ENCODE peak calls at places on chromosomes 7 and 10, in seven cellular contexts. One of them, this sample, is unnamed.

GRCh38 chr7:153886121-153886505 is 166.1 kb upstream of the DPP6 start:
- DNase-seq in HCT116: no peak
- DNase-seq in ovary: no peak
- DNase-seq in breast epithelium: no peak
- DNase-seq in esophagus squamous epithelium: no peak
- DNase-seq in testis: peak
- DNase-seq in suprapubic skin: no peak
- DNase-seq in this sample: no peak

GRCh38 chr10:44281089-44281613 is 103.7 kb downstream of the CXCL12 start:
- DNase-seq in HCT116: no peak
- DNase-seq in ovary: no peak
- DNase-seq in breast epithelium: no peak
- DNase-seq in esophagus squamous epithelium: no peak
- DNase-seq in testis: no peak
- DNase-seq in suprapubic skin: no peak
- DNase-seq in this sample: peak

GRCh38 chr7:40827217-40828085 is 692.6 kb downstream of the SUGCT start:
- DNase-seq in HCT116: no peak
- DNase-seq in ovary: no peak
- DNase-seq in breast epithelium: no peak
- DNase-seq in esophagus squamous epithelium: no peak
- DNase-seq in testis: peak
- DNase-seq in suprapubic skin: no peak
- DNase-seq in this sample: no peak

GRCh38 chr10:34112431-34112830 is 702.7 kb downstream of the PARD3 start:
- DNase-seq in HCT116: no peak
- DNase-seq in ovary: no peak
- DNase-seq in breast epithelium: no peak
- DNase-seq in esophagus squamous epithelium: no peak
- DNase-seq in testis: no peak
- DNase-seq in suprapubic skin: no peak
- DNase-seq in this sample: no peak

GRCh38 chr10:50624866-50625491 is 1.2 kb upstream of the SGMS1 start:
- DNase-seq in HCT116: peak
- DNase-seq in ovary: no peak
- DNase-seq in breast epithelium: peak
- DNase-seq in esophagus squamous epithelium: peak
- DNase-seq in testis: peak
- DNase-seq in suprapubic skin: peak
- DNase-seq in this sample: peak

GRCh38 chr7:150520145-150520544 is 5.5 kb downstream of the GIMAP7 start:
- DNase-seq in HCT116: no peak
- DNase-seq in ovary: no peak
- DNase-seq in breast epithelium: no peak
- DNase-seq in esophagus squamous epithelium: no peak
- DNase-seq in testis: no peak
- DNase-seq in suprapubic skin: no peak
- DNase-seq in this sample: no peak

GRCh38 chr7:22666732-22667131 is 60.3 kb upstream of the IL6 start:
- DNase-seq in HCT116: no peak
- DNase-seq in ovary: no peak
- DNase-seq in breast epithelium: no peak
- DNase-seq in esophagus squamous epithelium: no peak
- DNase-seq in testis: no peak
- DNase-seq in suprapubic skin: no peak
- DNase-seq in this sample: no peak

GRCh38 chr10:47264797-47265281 is 35.2 kb upstream of the GDF10 start:
- DNase-seq in HCT116: no peak
- DNase-seq in ovary: no peak
- DNase-seq in breast epithelium: no peak
- DNase-seq in esophagus squamous epithelium: no peak
- DNase-seq in testis: no peak
- DNase-seq in suprapubic skin: no peak
- DNase-seq in this sample: no peak

GRCh38 chr10:44946201-44946600 is 13.4 kb upstream of the RASSF4 start:
- DNase-seq in HCT116: no peak
- DNase-seq in ovary: no peak
- DNase-seq in breast epithelium: no peak
- DNase-seq in esophagus squamous epithelium: no peak
- DNase-seq in testis: no peak
- DNase-seq in suprapubic skin: peak
- DNase-seq in this sample: no peak

GRCh38 chr7:129569811-129570215 is 41.7 kb upstream of the NRF1 start:
- DNase-seq in HCT116: peak
- DNase-seq in ovary: no peak
- DNase-seq in breast epithelium: no peak
- DNase-seq in esophagus squamous epithelium: no peak
- DNase-seq in testis: no peak
- DNase-seq in suprapubic skin: no peak
- DNase-seq in this sample: no peak

GRCh38 chr7:1709281-1709680 is 39.2 kb downstream of the ELFN1 start:
- DNase-seq in HCT116: no peak
- DNase-seq in ovary: no peak
- DNase-seq in breast epithelium: no peak
- DNase-seq in esophagus squamous epithelium: no peak
- DNase-seq in testis: no peak
- DNase-seq in suprapubic skin: no peak
- DNase-seq in this sample: no peak

GRCh38 chr7:16587785-16588184 is 57.8 kb downstream of the ANKMY2 start:
- DNase-seq in HCT116: no peak
- DNase-seq in ovary: no peak
- DNase-seq in breast epithelium: no peak
- DNase-seq in esophagus squamous epithelium: no peak
- DNase-seq in testis: no peak
- DNase-seq in suprapubic skin: no peak
- DNase-seq in this sample: no peak

GRCh38 chr10:102998508-102998907 is 80.4 kb downstream of the CNNM2 start:
- DNase-seq in HCT116: no peak
- DNase-seq in ovary: no peak
- DNase-seq in breast epithelium: no peak
- DNase-seq in esophagus squamous epithelium: no peak
- DNase-seq in testis: no peak
- DNase-seq in suprapubic skin: no peak
- DNase-seq in this sample: no peak

GRCh38 chr7:50584793-50585399 is 19.7 kb upstream of the DDC start:
- DNase-seq in HCT116: no peak
- DNase-seq in ovary: no peak
- DNase-seq in breast epithelium: no peak
- DNase-seq in esophagus squamous epithelium: no peak
- DNase-seq in testis: no peak
- DNase-seq in suprapubic skin: no peak
- DNase-seq in this sample: no peak

GRCh38 chr10:63542835-63543575 is 21.8 kb downstream of the REEP3 start:
- DNase-seq in HCT116: peak
- DNase-seq in ovary: no peak
- DNase-seq in breast epithelium: no peak
- DNase-seq in esophagus squamous epithelium: no peak
- DNase-seq in testis: no peak
- DNase-seq in suprapubic skin: no peak
- DNase-seq in this sample: no peak

DNA sequence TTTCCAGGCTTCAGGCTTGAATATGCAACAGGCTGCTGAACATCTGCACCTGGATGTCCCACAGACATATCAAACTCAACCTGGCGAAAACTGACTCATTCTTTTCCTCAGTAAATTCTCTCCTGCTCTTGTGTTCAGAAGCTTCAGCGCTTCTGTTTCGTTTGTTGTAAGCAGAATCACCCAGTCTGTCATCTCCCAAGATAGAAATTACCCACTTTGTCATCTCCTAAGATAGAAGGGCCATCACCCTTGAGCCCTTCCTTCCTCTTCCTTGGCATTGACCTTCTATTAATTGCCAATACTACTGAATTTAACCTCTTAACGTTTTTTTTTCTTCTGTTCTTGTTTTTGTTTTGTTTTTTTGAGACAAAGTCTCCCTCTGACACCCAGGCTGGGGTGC is 59.7 kb downstream of the CPED1 start:
- DNase-seq in HCT116: no peak
- DNase-seq in ovary: no peak
- DNase-seq in breast epithelium: no peak
- DNase-seq in esophagus squamous epithelium: no peak
- DNase-seq in testis: no peak
- DNase-seq in suprapubic skin: no peak
- DNase-seq in this sample: no peak
- H3K27ac ChIP-seq in HCT116: no peak
- H3K27ac ChIP-seq in ovary: no peak
- H3K27ac ChIP-seq in breast epithelium: no peak
- H3K27ac ChIP-seq in esophagus squamous epithelium: no peak
- H3K27ac ChIP-seq in testis: no peak
- H3K27ac ChIP-seq in suprapubic skin: no peak
- H3K27ac ChIP-seq in this sample: no peak

GRCh38 chr7:152463714-152464311 is 28.0 kb upstream of the KMT2C start:
- DNase-seq in HCT116: peak
- DNase-seq in ovary: peak
- DNase-seq in breast epithelium: peak
- DNase-seq in esophagus squamous epithelium: peak
- DNase-seq in testis: peak
- DNase-seq in suprapubic skin: peak
- DNase-seq in this sample: peak

GRCh38 chr7:152465118-152465387 is 29.2 kb upstream of the KMT2C start:
- DNase-seq in HCT116: no peak
- DNase-seq in ovary: no peak
- DNase-seq in breast epithelium: no peak
- DNase-seq in esophagus squamous epithelium: no peak
- DNase-seq in testis: no peak
- DNase-seq in suprapubic skin: no peak
- DNase-seq in this sample: no peak

GRCh38 chr7:152459724-152460251 is 24.0 kb upstream of the KMT2C start:
- DNase-seq in HCT116: no peak
- DNase-seq in ovary: peak
- DNase-seq in breast epithelium: no peak
- DNase-seq in esophagus squamous epithelium: no peak
- DNase-seq in testis: peak
- DNase-seq in suprapubic skin: no peak
- DNase-seq in this sample: no peak

GRCh38 chr7:152464312-152465117 is 28.7 kb upstream of the KMT2C start:
- DNase-seq in HCT116: peak
- DNase-seq in ovary: peak
- DNase-seq in breast epithelium: peak
- DNase-seq in esophagus squamous epithelium: no peak
- DNase-seq in testis: peak
- DNase-seq in suprapubic skin: peak
- DNase-seq in this sample: peak

DNA sequence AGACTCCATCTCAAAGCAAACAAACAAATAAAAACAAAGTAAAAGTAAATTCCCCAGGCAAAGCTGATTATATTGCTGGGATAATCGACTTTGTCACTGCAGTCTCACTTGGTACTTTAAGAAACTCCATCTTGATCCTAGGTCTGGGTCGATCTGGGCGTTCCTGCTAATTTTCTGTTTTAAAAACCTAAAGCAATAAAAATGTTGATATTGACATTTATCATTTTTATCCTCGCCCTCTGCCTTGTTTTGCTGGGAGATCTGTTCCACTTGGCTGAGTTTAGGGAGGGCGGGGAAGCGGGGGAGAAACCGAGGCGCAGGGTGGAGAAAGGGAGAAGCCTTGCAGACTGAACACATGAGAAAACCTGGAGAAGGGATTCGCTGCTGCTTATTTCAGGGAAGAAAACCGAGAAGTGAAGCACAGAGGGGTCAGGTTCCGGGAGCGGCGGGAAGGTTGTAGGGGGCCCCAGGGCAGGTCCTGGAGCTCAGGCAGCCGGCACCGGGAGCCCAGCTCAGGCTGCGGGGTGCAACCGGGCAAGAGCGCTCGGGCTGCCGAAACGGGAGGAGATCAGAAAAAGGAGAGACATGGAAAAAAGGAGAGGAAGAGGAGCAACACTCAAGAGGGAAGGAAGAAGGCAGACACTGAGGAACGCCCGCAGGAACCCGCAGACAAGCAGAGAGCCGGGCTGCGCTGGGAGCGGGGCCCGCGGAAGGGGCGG is 27.4 kb upstream of the KMT2C start:
- DNase-seq in HCT116: no peak
- DNase-seq in ovary: no peak
- DNase-seq in breast epithelium: peak
- DNase-seq in esophagus squamous epithelium: no peak
- DNase-seq in testis: peak
- DNase-seq in suprapubic skin: no peak
- DNase-seq in this sample: no peak
- TF ChIP-seq POLR2A in HCT116: no peak
- TF ChIP-seq POLR2A in ovary: peak
- TF ChIP-seq POLR2A in breast epithelium: no peak
- TF ChIP-seq POLR2A in esophagus squamous epithelium: peak
- TF ChIP-seq POLR2A in testis: peak
- TF ChIP-seq POLR2A in suprapubic skin: no peak
- TF ChIP-seq POLR2A in this sample: peak

DNA sequence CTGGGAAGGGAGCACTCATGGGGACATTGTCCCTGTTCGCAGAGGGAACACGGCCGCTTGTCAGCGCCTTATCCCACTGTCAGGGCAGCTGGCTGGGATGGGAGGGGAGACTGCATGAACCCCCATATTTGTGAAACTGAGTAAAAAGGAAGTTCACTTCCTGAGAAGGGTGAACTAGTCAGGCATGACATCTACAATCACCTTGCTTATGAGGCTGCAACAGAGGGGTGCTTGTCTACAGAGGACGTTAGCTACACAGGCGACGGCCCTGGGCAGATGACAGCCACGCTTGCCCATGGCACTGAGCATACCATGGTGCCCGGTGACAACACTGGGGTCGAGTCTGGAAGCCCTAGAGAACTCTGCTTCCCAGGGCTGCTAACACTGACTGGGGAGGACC is 46.0 kb upstream of the KDM7A start:
- DNase-seq in HCT116: no peak
- DNase-seq in ovary: no peak
- DNase-seq in breast epithelium: no peak
- DNase-seq in esophagus squamous epithelium: no peak
- DNase-seq in testis: no peak
- DNase-seq in suprapubic skin: no peak
- DNase-seq in this sample: no peak
- H3K27ac ChIP-seq in HCT116: no peak
- H3K27ac ChIP-seq in ovary: no peak
- H3K27ac ChIP-seq in breast epithelium: no peak
- H3K27ac ChIP-seq in esophagus squamous epithelium: no peak
- H3K27ac ChIP-seq in testis: no peak
- H3K27ac ChIP-seq in suprapubic skin: no peak
- H3K27ac ChIP-seq in this sample: no peak

GRCh38 chr7:105438254-105438653 is 49.5 kb upstream of the SRPK2 start:
- DNase-seq in HCT116: no peak
- DNase-seq in ovary: no peak
- DNase-seq in breast epithelium: no peak
- DNase-seq in esophagus squamous epithelium: no peak
- DNase-seq in testis: no peak
- DNase-seq in suprapubic skin: no peak
- DNase-seq in this sample: no peak

GRCh38 chr7:105444342-105444938 is 55.7 kb upstream of the SRPK2 start:
- DNase-seq in HCT116: no peak
- DNase-seq in ovary: no peak
- DNase-seq in breast epithelium: no peak
- DNase-seq in esophagus squamous epithelium: no peak
- DNase-seq in testis: no peak
- DNase-seq in suprapubic skin: no peak
- DNase-seq in this sample: no peak

GRCh38 chr7:105439174-105439893 is 50.6 kb upstream of the SRPK2 start:
- DNase-seq in HCT116: no peak
- DNase-seq in ovary: no peak
- DNase-seq in breast epithelium: no peak
- DNase-seq in esophagus squamous epithelium: no peak
- DNase-seq in testis: no peak
- DNase-seq in suprapubic skin: no peak
- DNase-seq in this sample: no peak

DNA sequence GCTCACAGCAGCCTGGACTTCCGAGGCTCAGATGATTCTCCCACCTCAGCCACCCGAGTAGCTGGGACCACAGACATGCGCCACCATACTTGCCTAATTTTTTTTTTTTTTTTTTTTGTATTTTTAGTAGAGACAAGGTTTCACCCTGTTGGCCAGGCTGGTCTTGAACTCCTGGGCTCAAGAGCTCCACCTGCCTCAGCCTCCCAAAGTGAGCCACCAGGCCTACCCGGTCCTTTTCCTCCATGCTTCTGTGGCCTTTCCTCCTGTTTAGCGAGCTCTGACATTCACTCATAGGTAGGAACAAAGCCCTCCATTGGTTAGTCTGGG is 50.1 kb upstream of the SRPK2 start:
- DNase-seq in HCT116: no peak
- DNase-seq in ovary: no peak
- DNase-seq in breast epithelium: no peak
- DNase-seq in esophagus squamous epithelium: no peak
- DNase-seq in testis: no peak
- DNase-seq in suprapubic skin: no peak
- DNase-seq in this sample: no peak
- TF ChIP-seq POLR2A in HCT116: no peak
- TF ChIP-seq POLR2A in ovary: no peak
- TF ChIP-seq POLR2A in breast epithelium: no peak
- TF ChIP-seq POLR2A in esophagus squamous epithelium: no peak
- TF ChIP-seq POLR2A in testis: no peak
- TF ChIP-seq POLR2A in suprapubic skin: no peak
- TF ChIP-seq POLR2A in this sample: no peak

This sample was measured in tibial nerve.